ENCODE peak calls at places on chromosomes 16 and 17, in ten cellular contexts. O is NCI-H1105 treated with DMSO at 0.1 percent for 48 hours, F is memory B cell, T is ACHN, J is Caco-2, Q is tibial nerve, K is GM23338, Z is frontal cortex, U is nucleus accumbens, G is heart left ventricle. W is an unnamed sample.
A peak's percentile ranks its signal among the peaks of the same experiment; 100 is the strongest.

GRCh38 chr17:54948380-54948779 is 20.1 kb downstream of the COX11 start:
- DNase-seq in O (no peak), F (no peak), T (peak; percentile 48), J (no peak), Q (no peak), K (no peak), Z (no peak), U (no peak), G (no peak), W (peak; percentile 96)

GRCh38 chr17:41814195-41814594 is 1.4 kb downstream of the FKBP10 start:
- DNase-seq in O (no peak), F (no peak), T (peak; percentile 90), J (no peak), Q (no peak), K (no peak), Z (no peak), U (no peak), G (no peak), W (no peak)

GRCh38 chr16:70790815-70791214 is 10.1 kb downstream of the VAC14 start:
- DNase-seq in O (no peak), F (no peak), T (no peak), J (no peak), Q (no peak), K (no peak), Z (no peak), U (no peak), G (no peak), W (no peak)

GRCh38 chr17:67105213-67105612 is 60.9 kb downstream of the CACNG1 start:
- DNase-seq in O (no peak), F (no peak), T (no peak), J (no peak), Q (no peak), K (no peak), Z (no peak), U (no peak), G (no peak), W (peak; percentile 86)

GRCh38 chr17:52048503-52048902 is 110.0 kb downstream of the CA10 start:
- DNase-seq in O (no peak), F (no peak), T (no peak), J (no peak), Q (no peak), K (peak; percentile 4), Z (no peak), U (no peak), G (no peak), W (no peak)

GRCh38 chr16:88769617-88770458 is 15.2 kb downstream of the PIEZO1 start:
- DNase-seq in O (no peak), F (peak; percentile 36), T (peak; percentile 43), J (peak; percentile 51), Q (no peak), K (peak; percentile 93), Z (no peak), U (no peak), G (no peak), W (no peak)

GRCh38 chr16:75105306-75106061 is 11.1 kb downstream of the LDHD start:
- DNase-seq in O (no peak), F (no peak), T (no peak), J (no peak), Q (no peak), K (no peak), Z (peak; percentile 54), U (peak; percentile 58), G (peak; percentile 82), W (no peak)

GRCh38 chr17:75515229-75515522 is 161 bp downstream of the CASKIN2 start:
- DNase-seq in O (peak; percentile 52), F (no peak), T (no peak), J (no peak), Q (no peak), K (no peak), Z (no peak), U (no peak), G (no peak), W (no peak)

GRCh38 chr17:63503330-63503685 is 19.9 kb upstream of the KCNH6 start:
- DNase-seq in O (no peak), F (no peak), T (no peak), J (no peak), Q (no peak), K (no peak), Z (no peak), U (no peak), G (no peak), W (no peak)

GRCh38 chr16:77335652-77336234 is 99.1 kb downstream of the ADAMTS18 start:
- DNase-seq in O (no peak), F (no peak), T (no peak), J (peak; percentile 13), Q (no peak), K (peak; percentile 74), Z (no peak), U (no peak), G (no peak), W (no peak)

GRCh38 chr17:75060434-75061054 is 13.5 kb downstream of the KCTD2 start:
- DNase-seq in O (no peak), F (no peak), T (no peak), J (no peak), Q (no peak), K (no peak), Z (no peak), U (no peak), G (peak; percentile 42), W (no peak)

GRCh38 chr16:26795184-26795583 is 271.5 kb upstream of the C16orf82 start:
- DNase-seq in O (no peak), F (no peak), T (no peak), J (peak; percentile 1), Q (no peak), K (peak; percentile 29), Z (peak; percentile 15), U (peak; percentile 4), G (no peak), W (no peak)